ENCODE peak calls at places on chromosomes 4 and X, in seven cellular contexts. L is body of pancreas, W is HCT116, U is HepG2, K is stomach, P is Peyer's patch, B is tibial nerve. Y is an unnamed sample. For H3K36me3 and H3K9me3, the result is how much of the 10 kb centered on the place peaks cover.

GRCh38 chr4:176791591-176792347 is 953 bp downstream of the VEGFC start:
- DNase-seq in U (no peak), P (no peak), L (peak), W (no peak), K (peak), B (no peak), Y (no peak)

GRCh38 chr4:95676190-95676589 is 127.4 kb upstream of the UNC5C start:
- DNase-seq in B (no peak), W (no peak), P (no peak), L (no peak), U (no peak), K (no peak), Y (no peak)

GRCh38 chr4:87007345-87008181 is 72.8 kb downstream of the AFF1 start:
- DNase-seq in B (peak), U (no peak), L (peak), K (peak), W (no peak), P (peak), Y (peak)

GRCh38 chrX:25858273-25858880 is 279.8 kb upstream of the MAGEB18 start:
- DNase-seq in W (no peak), B (no peak), K (no peak), L (no peak), U (no peak), P (no peak), Y (no peak)

GRCh38 chr4:165711912-165712311 is 161.1 kb upstream of the TLL1 start:
- DNase-seq in B (no peak), K (no peak), P (no peak), U (no peak), W (no peak), L (no peak), Y (no peak)

GRCh38 chr4:117479673-117480072 is 394.3 kb upstream of the TRAM1L1 start:
- DNase-seq in U (no peak), W (no peak), L (no peak), B (no peak), K (no peak), P (no peak), Y (no peak)

GRCh38 chr4:130632731-130633604 is 1537.0 kb downstream of the C4orf33 start:
- DNase-seq in U (peak), B (no peak), W (no peak), P (no peak), K (no peak), L (no peak), Y (no peak)

GRCh38 chr4:18798123-18798522 is 776.6 kb upstream of the LCORL start:
- DNase-seq in U (no peak), W (no peak), K (no peak), L (no peak), B (no peak), P (no peak), Y (no peak)

GRCh38 chr4:28842271-28842670 is 1877.9 kb upstream of the PCDH7 start:
- DNase-seq in K (no peak), L (no peak), U (no peak), P (no peak), W (no peak), B (no peak), Y (no peak)

GRCh38 chr4:74166135-74166534 is 8.2 kb downstream of the MTHFD2L start:
- DNase-seq in K (no peak), P (no peak), B (no peak), W (no peak), L (no peak), U (no peak), Y (no peak)

GRCh38 chrX:107747596-107748161 is 27.9 kb downstream of the TSC22D3 start:
- DNase-seq in B (no peak), K (no peak), W (no peak), P (peak), U (no peak), L (no peak), Y (peak)

GRCh38 chr4:115851918-115852766 is 738.7 kb upstream of the NDST4 start:
- DNase-seq in P (peak), U (peak), W (peak), K (peak), L (peak), B (no peak), Y (no peak)

GRCh38 chrX:54182194-54182863 is 725 bp downstream of the FAM120C start:
- DNase-seq in K (peak), W (peak), U (peak), L (peak), B (peak), P (peak), Y (peak)

GRCh38 chr4:159171287-159171686 is 68.4 kb downstream of the RAPGEF2 start:
- DNase-seq in K (no peak), B (no peak), L (no peak), W (no peak), P (no peak), U (no peak), Y (no peak)

GRCh38 chr4:82293304-82293703 is 80.5 kb downstream of the HNRNPD start:
- DNase-seq in P (no peak), U (no peak), B (no peak), W (no peak), L (no peak), K (no peak), Y (no peak)

GRCh38 chr4:132646186-132646585 is 502.9 kb upstream of the PCDH10 start:
- DNase-seq in P (no peak), B (no peak), L (no peak), U (no peak), W (no peak), K (no peak), Y (no peak)

GRCh38 chr4:145882594-145882993 is 56.0 kb downstream of the ZNF827 start:
- DNase-seq in L (no peak), B (no peak), W (no peak), P (no peak), U (no peak), K (no peak), Y (no peak)

GRCh38 chrX:123424546-123424945 is 240.5 kb downstream of the GRIA3 start:
- DNase-seq in B (no peak), L (no peak), P (no peak), K (no peak), U (no peak), W (no peak), Y (no peak)

GRCh38 chr4:64747919-64748715 is 338.9 kb upstream of the TECRL start:
- DNase-seq in P (no peak), U (no peak), K (no peak), B (no peak), L (no peak), W (no peak), Y (no peak)

GRCh38 chr4:180280076-180280475 is 1963.1 kb upstream of the TENM3 start:
- DNase-seq in B (no peak), W (no peak), K (no peak), U (no peak), L (no peak), P (no peak), Y (no peak)

GRCh38 chr4:74659576-74660411 is 134.5 kb downstream of the BTC start:
- DNase-seq in W (peak), K (no peak), U (peak), B (no peak), L (no peak), P (peak), Y (peak)

GRCh38 chrX:9650091-9650490 is 115.6 kb downstream of the GPR143 start:
- DNase-seq in L (no peak), U (no peak), P (no peak), B (no peak), K (no peak), W (no peak), Y (peak)

GRCh38 chr4:64271601-64272081 is 137.6 kb downstream of the TECRL start:
- DNase-seq in P (no peak), B (no peak), L (no peak), K (no peak), U (peak), W (no peak), Y (no peak)

GRCh38 chr4:5589495-5589894 is 118.9 kb downstream of the EVC2 start:
- DNase-seq in K (no peak), B (no peak), W (no peak), P (no peak), U (no peak), L (no peak), Y (no peak)

GRCh38 chr4:4901877-4902276 is 42.4 kb downstream of the MSX1 start:
- DNase-seq in W (no peak), L (no peak), P (no peak), B (no peak), U (no peak), K (no peak), Y (no peak)

GRCh38 chr4:39319678-39320077 is 46.5 kb downstream of the RFC1 start:
- DNase-seq in W (peak), K (no peak), B (no peak), L (no peak), P (no peak), U (peak), Y (no peak)

GRCh38 chrX:47191331-47191730 is 2.3 kb upstream of the UBA1 start:
- DNase-seq in P (peak), U (no peak), B (no peak), W (peak), L (peak), K (peak), Y (no peak)

GRCh38 chr4:76948441-76949292 is 885 bp upstream of the SEPTIN11 start:
- DNase-seq in U (peak), K (peak), L (peak), B (peak), P (peak), W (peak), Y (peak)

GRCh38 chr4:95045429-95045828 is 287.7 kb downstream of the BMPR1B start:
- DNase-seq in K (no peak), W (no peak), L (no peak), P (no peak), U (no peak), B (no peak), Y (no peak)

GRCh38 chr4:88573995-88574394 is 18.3 kb upstream of the HERC3 start:
- DNase-seq in B (no peak), P (no peak), L (no peak), W (peak), K (no peak), U (peak), Y (no peak)

DNA sequence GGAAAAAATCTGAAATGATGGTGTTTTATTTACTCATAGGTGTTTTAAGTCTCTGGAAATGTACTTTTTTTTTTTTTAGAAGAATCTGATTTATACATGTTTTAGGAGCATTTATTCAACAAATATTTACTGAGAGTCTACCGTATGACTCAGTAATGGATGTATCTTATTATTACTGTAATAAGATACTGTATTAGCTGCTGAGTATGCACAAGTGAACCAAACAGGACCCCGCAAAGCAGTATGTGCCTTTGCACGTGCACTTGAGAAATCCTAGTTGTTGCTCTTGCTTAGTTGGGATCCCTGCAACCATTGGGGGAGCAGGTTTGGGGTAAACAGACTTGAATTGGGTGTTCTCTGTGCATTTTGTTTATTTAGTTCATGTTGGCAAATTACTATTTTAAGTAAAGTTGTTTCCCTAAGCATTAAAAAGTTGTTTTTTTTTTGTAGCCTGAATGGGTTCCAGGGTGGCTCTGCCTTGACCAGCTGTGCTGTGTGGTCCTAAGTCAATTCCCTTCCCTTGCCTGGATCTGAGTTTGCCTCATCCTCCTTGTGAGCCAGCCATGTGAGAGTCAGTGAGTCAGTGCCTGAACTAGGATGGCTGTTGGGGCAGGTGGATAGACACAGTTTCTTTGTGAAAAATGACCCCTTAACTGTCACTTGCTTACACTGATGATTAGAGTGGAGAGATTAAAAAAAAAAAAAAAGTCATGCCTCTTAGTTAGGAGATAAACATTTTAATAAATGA is 27.7 kb downstream of the DCUN1D4 start:
- DNase-seq in U (no peak), P (no peak), K (no peak), L (no peak), W (no peak), B (no peak), Y (no peak)
- H3K36me3 ChIP-seq in U (half or more), P (under half), K (half or more), L (under half), W (under half), B (under half), Y (under half)

DNA sequence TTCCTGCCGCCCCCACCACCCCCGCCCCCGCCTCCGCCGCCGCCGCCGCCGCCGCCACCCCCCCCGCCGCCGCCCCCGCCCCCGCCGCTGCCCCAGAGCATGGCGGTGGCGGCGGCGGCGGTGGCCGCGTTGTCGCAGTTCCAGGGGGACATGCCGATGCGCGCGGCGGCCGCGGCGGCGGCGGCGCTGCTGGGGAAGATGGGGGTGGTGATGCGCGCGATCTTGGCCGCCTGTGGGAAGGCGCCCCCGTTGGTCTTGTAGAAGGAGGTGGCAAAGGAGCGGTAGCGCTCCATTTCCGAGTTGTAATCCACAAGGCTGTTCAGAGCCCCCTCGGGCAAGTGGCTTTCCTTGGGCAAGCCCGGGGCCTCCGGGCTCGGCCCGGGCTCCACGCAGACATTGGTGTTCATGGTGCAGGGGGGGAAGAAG is 3.3 kb downstream of the CXXC4 start:
- DNase-seq in K (peak), L (no peak), W (no peak), B (peak), U (no peak), P (peak), Y (peak)
- TF ChIP-seq POLR2A in K (no peak), L (peak), W (no peak), B (no peak), U (no peak), P (peak), Y (no peak)

GRCh38 chr4:25238052-25238451 is 4.2 kb downstream of the PI4K2B start:
- DNase-seq in U (no peak), W (no peak), K (no peak), P (no peak), B (no peak), L (no peak), Y (no peak)

GRCh38 chr4:25234390-25235367 is 846 bp downstream of the PI4K2B start:
- DNase-seq in U (peak), K (peak), B (no peak), P (peak), W (peak), L (peak), Y (peak)

GRCh38 chr4:25233737-25234389 is at the start of gene PI4K2B:
- DNase-seq in B (peak), W (peak), L (peak), P (peak), U (peak), K (peak), Y (peak)

GRCh38 chr4:25235401-25235800 is 1.6 kb downstream of the PI4K2B start:
- DNase-seq in U (no peak), L (no peak), K (no peak), W (no peak), P (no peak), B (no peak), Y (no peak)

DNA sequence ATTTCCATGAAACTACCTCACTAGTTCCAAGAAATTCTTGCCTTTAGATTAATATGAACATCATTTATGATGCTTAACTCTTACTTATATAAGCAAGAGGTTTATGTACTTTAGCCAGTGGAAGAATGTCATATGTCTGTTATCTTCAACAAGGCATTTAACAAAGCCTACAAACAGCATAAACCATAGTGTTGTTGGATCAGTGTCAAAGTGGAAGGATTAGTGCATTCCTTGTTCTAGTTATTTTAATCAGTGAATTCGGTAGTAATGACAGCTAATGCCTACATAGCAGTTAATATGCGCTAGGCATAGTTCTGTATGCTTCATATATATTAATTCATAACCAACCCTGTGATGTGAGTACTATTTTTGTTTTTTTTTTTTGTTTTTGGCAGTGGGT is 3.1 kb downstream of the PI4K2B start:
- DNase-seq in L (no peak), W (no peak), B (no peak), P (no peak), U (no peak), K (no peak), Y (no peak)
- H3K9me3 ChIP-seq in L (under half), W (under half), B (under half), P (under half), U (under half), K (under half), Y (under half)

GRCh38 chr4:2948895-2949781 is 14.1 kb downstream of the NOP14 start:
- DNase-seq in B (no peak), U (no peak), P (peak), W (peak), K (peak), L (no peak), Y (no peak)

GRCh38 chr4:2950221-2950989 is 12.8 kb downstream of the NOP14 start:
- DNase-seq in U (no peak), K (no peak), B (no peak), L (no peak), P (peak), W (no peak), Y (no peak)

GRCh38 chr4:2949782-2950125 is 13.5 kb downstream of the NOP14 start:
- DNase-seq in W (no peak), U (no peak), P (no peak), K (no peak), B (no peak), L (no peak), Y (no peak)

GRCh38 chr4:2946812-2947600 is 16.2 kb downstream of the NOP14 start:
- DNase-seq in P (peak), W (no peak), K (no peak), L (no peak), U (no peak), B (no peak), Y (no peak)

GRCh38 chr4:2947926-2948325 is 15.3 kb downstream of the NOP14 start:
- DNase-seq in B (no peak), P (peak), W (no peak), L (no peak), K (no peak), U (no peak), Y (no peak)
- H3K36me3 ChIP-seq in B (under half), P (under half), W (half or more), L (under half), K (half or more), U (half or more), Y (under half)

GRCh38 chr4:70996014-70996353 is 2.5 kb downstream of the DCK start:
- DNase-seq in P (no peak), W (no peak), U (no peak), B (no peak), K (no peak), L (no peak), Y (no peak)
- TF ChIP-seq POLR2A in P (no peak), W (no peak), U (no peak), B (no peak), K (no peak), L (no peak), Y (no peak)

GRCh38 chrX:39691724-39692123 is 406.0 kb downstream of the BCOR start:
- DNase-seq in K (no peak), B (no peak), W (no peak), P (no peak), U (no peak), L (no peak), Y (no peak)

GRCh38 chrX:39690541-39691415 is 407.0 kb downstream of the BCOR start:
- DNase-seq in K (no peak), W (no peak), L (no peak), B (no peak), P (no peak), U (no peak), Y (no peak)

GRCh38 chrX:39692796-39693195 is 405.0 kb downstream of the BCOR start:
- DNase-seq in L (no peak), P (no peak), K (no peak), W (no peak), B (no peak), U (no peak), Y (no peak)

GRCh38 chrX:39689374-39690104 is 408.2 kb downstream of the BCOR start:
- DNase-seq in K (no peak), L (no peak), W (no peak), U (no peak), P (no peak), B (no peak), Y (no peak)

DNA sequence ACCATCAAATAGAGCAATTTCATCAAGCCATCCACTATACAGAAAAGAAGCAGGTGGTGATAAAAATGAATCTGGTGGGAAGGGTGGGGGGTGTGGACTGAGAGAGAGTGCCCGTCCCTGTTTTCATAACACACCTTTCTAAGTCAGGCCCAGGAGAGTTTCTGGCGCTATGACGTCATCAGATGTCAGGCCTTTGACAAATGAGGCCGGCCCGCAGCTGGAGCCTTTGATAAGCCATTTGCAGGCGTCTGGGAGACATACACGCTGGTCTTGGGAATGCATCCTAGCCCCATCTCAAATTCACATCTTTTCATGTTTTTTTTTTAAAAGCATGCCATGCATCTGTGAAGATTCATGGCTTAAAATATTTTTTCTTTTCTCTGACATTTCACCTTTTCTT is 404.5 kb downstream of the BCOR start:
- DNase-seq in W (no peak), L (peak), K (no peak), P (no peak), U (no peak), B (no peak), Y (no peak)
- H3K9me3 ChIP-seq in W (under half), L (under half), K (under half), P (under half), U (under half), B (under half), Y (under half)

Y was measured in uterus.